ENCODE peak calls at places on chromosomes 3 and 15, in five cellular contexts. N is endothelial cell of umbilical vein, J is OCI-LY7, T is gastrocnemius medialis, C is pancreas. L is an unnamed sample.
A peak's percentile ranks its signal among the peaks of the same experiment; 100 is the strongest.

GRCh38 chr3:47896736-47897135 is 93.8 kb downstream of the DHX30 start:
- DNase-seq in N (no peak), J (no peak), T (no peak), C (no peak), L (no peak)

GRCh38 chr15:69648215-69648614 is 195.6 kb downstream of the RPLP1 start:
- DNase-seq in N (no peak), J (no peak), T (no peak), C (no peak), L (peak; percentile 6)

GRCh38 chr3:38755130-38755529 is 60.9 kb downstream of the SCN10A start:
- DNase-seq in N (no peak), J (no peak), T (no peak), C (no peak), L (no peak)

GRCh38 chr15:52308446-52309153 is 13.0 kb upstream of the MYO5C start:
- DNase-seq in N (peak; percentile 62), J (no peak), T (no peak), C (no peak), L (no peak)

GRCh38 chr3:125684199-125684598 is 88.9 kb upstream of the OSBPL11 start:
- DNase-seq in N (peak; percentile 3), J (peak; percentile 4), T (no peak), C (no peak), L (peak; percentile 54)

GRCh38 chr15:96889734-96890480 is 559.4 kb downstream of the NR2F2 start:
- DNase-seq in N (peak; percentile 72), J (no peak), T (no peak), C (no peak), L (peak; percentile 52)

GRCh38 chr3:9742560-9742959 is 7.2 kb upstream of the OGG1 start:
- DNase-seq in N (no peak), J (no peak), T (no peak), C (no peak), L (no peak)

GRCh38 chr15:25171856-25172687 is 217.3 kb downstream of the SNRPN start:
- DNase-seq in N (no peak), J (no peak), T (no peak), C (peak; percentile 4), L (no peak)

GRCh38 chr3:158821847-158822246 is 20.0 kb downstream of the MFSD1 start:
- DNase-seq in N (no peak), J (no peak), T (no peak), C (no peak), L (no peak)

GRCh38 chr15:32919749-32920414 is 202.1 kb downstream of the GREM1 start:
- DNase-seq in N (no peak), J (peak; percentile 50), T (no peak), C (no peak), L (peak; percentile 48)

GRCh38 chr3:190697901-190698300 is 164.6 kb downstream of the GMNC start:
- DNase-seq in N (no peak), J (no peak), T (no peak), C (no peak), L (peak; percentile 91)

GRCh38 chr15:65401607-65402240 is 21.0 kb downstream of the IGDCC4 start:
- DNase-seq in N (no peak), J (no peak), T (no peak), C (no peak), L (no peak)

GRCh38 chr3:36824443-36824842 is 60.1 kb upstream of the DCLK3 start:
- DNase-seq in N (no peak), J (no peak), T (no peak), C (no peak), L (no peak)

GRCh38 chr15:63752075-63752684 is 81.6 kb downstream of the HERC1 start:
- DNase-seq in N (peak; percentile 78), J (peak; percentile 73), T (no peak), C (peak; percentile 37), L (peak; percentile 76)

GRCh38 chr15:96333194-96334016 is 2.9 kb downstream of the NR2F2 start:
- DNase-seq in N (no peak), J (no peak), T (no peak), C (peak; percentile 68), L (peak; percentile 49)

GRCh38 chr3:169072494-169072893 is 591.0 kb downstream of the MECOM start:
- DNase-seq in N (no peak), J (no peak), T (no peak), C (no peak), L (no peak)

GRCh38 chr3:42608586-42608985 is 8.1 kb downstream of the NKTR start:
- DNase-seq in N (no peak), J (no peak), T (no peak), C (no peak), L (peak; percentile 49)

GRCh38 chr15:67746450-67746849 is 78.9 kb upstream of the SKOR1 start:
- DNase-seq in N (no peak), J (no peak), T (no peak), C (no peak), L (no peak)

GRCh38 chr3:15778332-15778858 is 19.4 kb downstream of the ANKRD28 start:
- DNase-seq in N (no peak), J (no peak), T (no peak), C (no peak), L (no peak)

GRCh38 chr3:23552506-23552905 is 253.2 kb upstream of the UBE2E1 start:
- DNase-seq in N (no peak), J (no peak), T (no peak), C (no peak), L (no peak)

GRCh38 chr3:36380171-36381031 is at the start of gene STAC:
- DNase-seq in N (no peak), J (no peak), T (no peak), C (peak; percentile 9), L (peak; percentile 4)

GRCh38 chr3:147701195-147701594 is 292.0 kb downstream of the ZIC1 start:
- DNase-seq in N (no peak), J (no peak), T (peak; percentile 2), C (no peak), L (no peak)

GRCh38 chr3:38038447-38038911 is 529 bp upstream of the DLEC1 start:
- DNase-seq in N (no peak), J (no peak), T (no peak), C (no peak), L (no peak)

GRCh38 chr15:49155834-49156627 is 632 bp upstream of the COPS2 start:
- DNase-seq in N (peak; percentile 61), J (peak; percentile 11), T (no peak), C (no peak), L (no peak)

GRCh38 chr3:65855370-65856100 is 183.2 kb downstream of the MAGI1 start:
- DNase-seq in N (no peak), J (no peak), T (no peak), C (no peak), L (no peak)

GRCh38 chr3:8183627-8184026 is 318.0 kb upstream of the LMCD1 start:
- DNase-seq in N (no peak), J (peak; percentile 18), T (no peak), C (no peak), L (no peak)

GRCh38 chr3:152352559-152352958 is 83.8 kb downstream of the MBNL1 start:
- DNase-seq in N (peak; percentile 53), J (no peak), T (no peak), C (no peak), L (no peak)

GRCh38 chr3:152350764-152351163 is 82.0 kb downstream of the MBNL1 start:
- DNase-seq in N (no peak), J (no peak), T (no peak), C (no peak), L (no peak)

GRCh38 chr3:152356870-152357276 is 88.1 kb downstream of the MBNL1 start:
- DNase-seq in N (no peak), J (no peak), T (no peak), C (no peak), L (no peak)

GRCh38 chr3:152355744-152356665 is 87.3 kb downstream of the MBNL1 start:
- DNase-seq in N (no peak), J (no peak), T (no peak), C (no peak), L (no peak)

DNA sequence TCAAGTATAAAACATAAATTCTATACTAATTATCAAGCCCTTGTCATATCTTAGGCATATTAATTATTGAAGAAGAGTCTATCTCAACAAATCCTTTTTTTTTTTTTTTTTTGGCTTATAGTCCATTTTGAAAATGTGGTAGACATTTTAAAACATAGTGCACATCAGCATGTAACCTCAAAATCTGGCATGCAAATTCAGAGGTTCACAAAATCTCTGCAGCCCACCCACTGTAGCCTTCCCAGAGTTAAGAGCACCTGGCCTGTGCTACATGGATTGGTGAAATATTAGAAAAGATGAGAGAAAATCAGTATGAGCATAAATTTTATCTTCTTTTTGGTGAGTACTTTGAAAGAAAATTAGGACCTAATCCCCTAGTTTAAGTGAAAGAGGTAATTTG is 84.8 kb downstream of the MBNL1 start:
- DNase-seq in N (no peak), J (no peak), T (no peak), C (no peak), L (no peak)
- H3K4me1 ChIP-seq in N (peaks cover 59% of the 10 kb centered on the region), J (peaks cover 12% of the 10 kb centered on the region), T (peaks cover 100% of the 10 kb centered on the region), C (peaks cover under 1% of the 10 kb centered on the region), L (peaks cover 39% of the 10 kb centered on the region)

GRCh38 chr3:172580680-172581079 is 57.5 kb upstream of the TNFSF10 start:
- DNase-seq in N (peak; percentile 43), J (no peak), T (no peak), C (no peak), L (no peak)

GRCh38 chr3:172577962-172578560 is 54.8 kb upstream of the TNFSF10 start:
- DNase-seq in N (no peak), J (no peak), T (no peak), C (no peak), L (no peak)

GRCh38 chr3:172575375-172575774 is 52.1 kb upstream of the TNFSF10 start:
- DNase-seq in N (no peak), J (no peak), T (no peak), C (no peak), L (no peak)
- TF ChIP-seq CTCF in N (no peak), J (no peak), T (no peak), C (no peak), L (no peak)

GRCh38 chr15:39429898-39430357 is 151.0 kb upstream of the THBS1 start:
- DNase-seq in N (peak; percentile 99), J (no peak), T (no peak), C (no peak), L (no peak)
- H3K4me1 ChIP-seq in N (peaks cover 52% of the 10 kb centered on the region), J (no peaks in the 10 kb centered on the region), T (peaks cover 7% of the 10 kb centered on the region), C (no peaks in the 10 kb centered on the region), L (no peaks in the 10 kb centered on the region)

GRCh38 chr3:45657853-45658252 is 31.3 kb upstream of the SACM1L start:
- DNase-seq in N (no peak), J (no peak), T (no peak), C (no peak), L (no peak)

GRCh38 chr3:45655906-45656305 is 33.3 kb upstream of the SACM1L start:
- DNase-seq in N (peak; percentile 52), J (no peak), T (no peak), C (no peak), L (peak; percentile 33)

GRCh38 chr3:45653205-45653604 is 36.0 kb upstream of the SACM1L start:
- DNase-seq in N (no peak), J (no peak), T (no peak), C (no peak), L (no peak)

GRCh38 chr3:45656575-45657363 is 32.4 kb upstream of the SACM1L start:
- DNase-seq in N (peak; percentile 90), J (peak; percentile 90), T (peak; percentile 85), C (peak; percentile 92), L (peak; percentile 87)

DNA sequence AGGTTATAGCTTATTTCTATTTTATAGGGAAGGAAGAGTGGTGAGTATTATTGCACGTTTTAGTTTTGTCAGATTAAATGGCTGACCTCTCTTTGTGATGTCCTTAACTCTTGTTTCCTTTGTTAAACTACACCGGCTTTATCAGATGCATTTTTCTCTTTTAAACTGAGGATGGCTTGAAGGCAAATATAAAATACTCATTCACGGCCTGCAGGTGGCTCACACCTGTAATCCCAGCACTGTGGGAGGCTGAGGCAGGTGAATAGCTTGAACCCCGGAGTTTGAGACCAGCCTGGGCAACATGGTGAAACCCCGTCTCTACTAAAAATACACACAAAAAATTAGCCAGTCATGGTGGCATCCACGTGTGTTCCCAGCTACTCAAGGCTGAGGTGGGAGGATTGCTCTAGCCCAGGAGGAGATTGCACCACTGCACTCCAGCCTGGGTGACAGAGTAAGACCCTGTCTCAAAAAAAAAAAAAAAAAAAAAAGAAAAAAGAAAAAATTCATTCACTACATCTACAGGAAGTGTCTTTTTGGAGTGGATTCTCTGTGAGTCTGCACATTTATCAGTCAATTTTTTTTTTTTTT is 34.8 kb upstream of the SACM1L start:
- DNase-seq in N (no peak), J (peak; percentile 13), T (no peak), C (no peak), L (no peak)
- TF ChIP-seq CTCF in N (no peak), J (peak; percentile 38), T (no peak), C (no peak), L (no peak)

L was measured in A673.